ENCODE peak calls at places on chromosomes 2 and 18, in five cellular contexts. J is astrocyte of the spinal cord, D is AG08395, N is neuronal stem cell, H is skeletal muscle cell. I is an unnamed sample.
A peak's percentile ranks its signal among the peaks of the same experiment; 100 is the strongest.

GRCh38 chr2:144996225-144996795 is 476.4 kb upstream of the ZEB2 start:
- DNase-seq in J (peak; percentile 79), D (peak; percentile 30), N (no peak), H (no peak), I (no peak)

GRCh38 chr18:261398-262073 is 6.3 kb downstream of the THOC1 start:
- DNase-seq in J (peak; percentile 7), D (peak; percentile 32), N (no peak), H (no peak), I (no peak)

GRCh38 chr2:215950009-215950408 is 63.3 kb downstream of the MREG start:
- DNase-seq in J (peak; percentile 70), D (peak; percentile 52), N (no peak), H (no peak), I (no peak)

GRCh38 chr2:223019390-223019930 is 32.5 kb upstream of the KCNE4 start:
- DNase-seq in J (no peak), D (no peak), N (no peak), H (no peak), I (no peak)

GRCh38 chr2:109031481-109032228 is 42.6 kb upstream of the EDAR start:
- DNase-seq in J (peak; percentile 22), D (peak; percentile 14), N (no peak), H (no peak), I (peak; percentile 12)

GRCh38 chr2:144554811-144555210 is 34.9 kb upstream of the ZEB2 start:
- DNase-seq in J (peak; percentile 9), D (no peak), N (no peak), H (no peak), I (no peak)

GRCh38 chr2:39107156-39107555 is 13.7 kb downstream of the SOS1 start:
- DNase-seq in J (no peak), D (peak; percentile 19), N (no peak), H (no peak), I (peak; percentile 17)

GRCh38 chr2:27569398-27569797 is 13.4 kb upstream of the ZNF512 start:
- DNase-seq in J (peak; percentile 13), D (no peak), N (no peak), H (no peak), I (no peak)

GRCh38 chr2:205895981-205896655 is 189.9 kb downstream of the INO80D start:
- DNase-seq in J (no peak), D (no peak), N (no peak), H (no peak), I (no peak)

GRCh38 chr2:109213646-109214417 is 84.8 kb downstream of the SH3RF3 start:
- DNase-seq in J (peak; percentile 81), D (peak; percentile 62), N (no peak), H (peak; percentile 75), I (peak; percentile 22)

GRCh38 chr2:200944467-200945394 is 18.7 kb downstream of the ORC2 start:
- DNase-seq in J (peak; percentile 93), D (peak; percentile 30), N (no peak), H (peak; percentile 68), I (peak; percentile 86)

GRCh38 chr2:67790622-67791021 is 272.2 kb downstream of the C1D start:
- DNase-seq in J (peak; percentile 92), D (peak; percentile 55), N (no peak), H (peak; percentile 87), I (no peak)

GRCh38 chr2:58920001-58920400 is 678.9 kb upstream of the FANCL start:
- DNase-seq in J (peak; percentile 53), D (peak; percentile 23), N (no peak), H (no peak), I (no peak)

GRCh38 chr2:10717630-10718029 is 3.8 kb upstream of the ATP6V1C2 start:
- DNase-seq in J (peak; percentile 58), D (peak; percentile 86), N (no peak), H (peak; percentile 20), I (peak; percentile 85)

GRCh38 chr2:147456729-147457128 is 388.1 kb upstream of the ACVR2A start:
- DNase-seq in J (no peak), D (peak; percentile 30), N (no peak), H (no peak), I (no peak)

GRCh38 chr2:222494104-222494739 is 69.9 kb downstream of the SGPP2 start:
- DNase-seq in J (no peak), D (no peak), N (no peak), H (no peak), I (no peak)

GRCh38 chr18:78642561-78643398 is 336.8 kb upstream of the SALL3 start:
- DNase-seq in J (no peak), D (no peak), N (no peak), H (no peak), I (no peak)

GRCh38 chr18:52716926-52717325 is 376.9 kb downstream of the DCC start:
- DNase-seq in J (peak; percentile 53), D (peak; percentile 2), N (no peak), H (peak; percentile 10), I (peak; percentile 2)

GRCh38 chr2:28390241-28390856 is 2.3 kb upstream of the FOSL2 start:
- DNase-seq in J (peak; percentile 94), D (peak; percentile 85), N (peak; percentile 74), H (peak; percentile 93), I (peak; percentile 94)

GRCh38 chr2:44943693-44944101 is 2.2 kb downstream of the SIX3 start:
- DNase-seq in J (no peak), D (no peak), N (no peak), H (no peak), I (no peak)

GRCh38 chr2:86396304-86396785 is 44.8 kb upstream of the KDM3A start:
- DNase-seq in J (peak; percentile 18), D (peak; percentile 18), N (no peak), H (no peak), I (peak; percentile 55)

GRCh38 chr18:2920027-2920426 is 73.2 kb downstream of the EMILIN2 start:
- DNase-seq in J (no peak), D (no peak), N (no peak), H (no peak), I (no peak)

GRCh38 chr18:13300796-13301195 is 82.2 kb downstream of the LDLRAD4 start:
- DNase-seq in J (no peak), D (no peak), N (no peak), H (no peak), I (no peak)

GRCh38 chr2:106758885-106759559 is 126.9 kb downstream of the ST6GAL2 start:
- DNase-seq in J (no peak), D (no peak), N (no peak), H (no peak), I (no peak)

GRCh38 chr2:85613717-85614515 is 2.0 kb upstream of the C2orf68 start:
- DNase-seq in J (no peak), D (no peak), N (no peak), H (no peak), I (no peak)

GRCh38 chr2:100207411-100207885 is 65.1 kb upstream of the AFF3 start:
- DNase-seq in J (no peak), D (no peak), N (no peak), H (no peak), I (no peak)

GRCh38 chr2:143936758-143937562 is 583.0 kb downstream of the ZEB2 start:
- DNase-seq in J (no peak), D (no peak), N (peak; percentile 47), H (no peak), I (peak; percentile 62)

GRCh38 chr2:224208034-224208433 is 168.9 kb upstream of the SERPINE2 start:
- DNase-seq in J (no peak), D (no peak), N (no peak), H (no peak), I (no peak)

GRCh38 chr2:377414-377813 is 89.5 kb upstream of the ALKAL2 start:
- DNase-seq in J (no peak), D (no peak), N (no peak), H (no peak), I (no peak)

GRCh38 chr18:60100805-60101204 is 201.0 kb downstream of the PMAIP1 start:
- DNase-seq in J (no peak), D (no peak), N (no peak), H (no peak), I (no peak)

I was measured in MG63.